ENCODE peak calls at places on chromosomes 4 and X, in six cellular contexts. F is stimulated activated naive CD4-positive, alpha-beta T cell; O is GF-D8; S is activated naive CD4-positive, alpha-beta T cell treated with Interleukin-2 at 50 U/mL for 16 hours; I is GM12891; X is Peyer's patch. V is an unnamed sample.

GRCh38 chrX:45711231-45711630 is 510.6 kb upstream of the DIPK2B start:
- DNase-seq in F (no peak), X (no peak), I (no peak), S (no peak), O (no peak), V (no peak)

GRCh38 chr4:37388672-37389368 is 144.3 kb downstream of the NWD2 start:
- DNase-seq in F (no peak), S (no peak), X (no peak), O (peak; percentile 32), I (no peak), V (no peak)

GRCh38 chr4:176387571-176387970 is 67.8 kb downstream of the SPCS3 start:
- DNase-seq in F (no peak), S (no peak), O (no peak), I (no peak), X (no peak), V (no peak)

GRCh38 chrX:145820825-145821224 is 3.2 kb downstream of the SLITRK2 start:
- DNase-seq in I (no peak), F (no peak), O (no peak), X (no peak), S (no peak), V (no peak)

GRCh38 chr4:80532674-80533333 is 197.3 kb downstream of the CFAP299 start:
- DNase-seq in F (no peak), X (no peak), O (no peak), S (no peak), I (no peak), V (no peak)

GRCh38 chr4:126647756-126648396 is 984.9 kb upstream of the INTU start:
- DNase-seq in F (no peak), S (no peak), X (no peak), O (no peak), I (no peak), V (no peak)

GRCh38 chr4:19583827-19584569 is 667.7 kb upstream of the SLIT2 start:
- DNase-seq in I (no peak), F (no peak), S (no peak), O (no peak), X (no peak), V (no peak)

GRCh38 chr4:79906306-79906705 is 166.7 kb downstream of the ANTXR2 start:
- DNase-seq in F (no peak), O (no peak), X (no peak), S (no peak), I (no peak), V (no peak)

GRCh38 chrX:7153231-7153630 is 5.3 kb upstream of the PUDP start:
- DNase-seq in O (no peak), F (no peak), S (no peak), X (no peak), I (no peak), V (no peak)

GRCh38 chr4:163404570-163404969 is 60.9 kb downstream of the NPY5R start:
- DNase-seq in X (no peak), F (no peak), I (no peak), S (no peak), O (no peak), V (no peak)

GRCh38 chr4:64625438-64625837 is 216.2 kb upstream of the TECRL start:
- DNase-seq in F (no peak), I (no peak), X (no peak), O (no peak), S (no peak), V (no peak)

GRCh38 chr4:110508827-110509446 is 33.0 kb downstream of the ENPEP start:
- DNase-seq in I (no peak), F (no peak), X (no peak), S (no peak), O (no peak), V (no peak)

GRCh38 chr4:7295201-7295916 is 103.0 kb downstream of the SORCS2 start:
- DNase-seq in I (no peak), O (no peak), S (no peak), F (no peak), X (no peak), V (no peak)

GRCh38 chr4:82491251-82491960 is 61.0 kb downstream of the ENOPH1 start:
- DNase-seq in F (no peak), I (no peak), S (no peak), X (no peak), O (no peak), V (no peak)

GRCh38 chrX:44223150-44223549 is 120.3 kb downstream of the EFHC2 start:
- DNase-seq in F (no peak), S (no peak), I (no peak), O (no peak), X (no peak), V (no peak)

GRCh38 chrX:110258552-110258951 is 59.3 kb downstream of the AMMECR1 start:
- DNase-seq in F (no peak), X (no peak), S (no peak), O (no peak), I (no peak), V (no peak)

GRCh38 chr4:12651876-12652275 is 832.3 kb downstream of the RAB28 start:
- DNase-seq in F (no peak), I (no peak), X (no peak), S (no peak), O (no peak), V (no peak)

GRCh38 chr4:108359130-108359709 is 190.5 kb upstream of the LEF1 start:
- DNase-seq in S (no peak), F (peak; percentile 43), O (no peak), I (no peak), X (peak; percentile 38), V (no peak)

GRCh38 chr4:1981251-1982055 is 27.3 kb downstream of the NELFA start:
- DNase-seq in F (no peak), O (no peak), S (no peak), I (no peak), X (no peak), V (no peak)

GRCh38 chrX:135086197-135086854 is 34.0 kb downstream of the ETDB start:
- DNase-seq in I (no peak), O (no peak), F (no peak), S (peak; percentile 29), X (no peak), V (no peak)

GRCh38 chr4:2948895-2949781 is 14.1 kb downstream of the NOP14 start:
- DNase-seq in I (no peak), F (no peak), S (peak; percentile 27), X (no peak), O (no peak), V (peak; percentile 46)

GRCh38 chrX:105527759-105528158 is 294.6 kb upstream of the NRK start:
- DNase-seq in O (no peak), F (no peak), S (no peak), X (no peak), I (no peak), V (no peak)

GRCh38 chr4:2837904-2838496 is 5.6 kb upstream of the ADD1 start:
- DNase-seq in I (no peak), X (peak; percentile 83), O (peak; percentile 66), F (peak; percentile 63), S (peak; percentile 69), V (no peak)

GRCh38 chr4:78222575-78223186 is 165.6 kb downstream of the FRAS1 start:
- DNase-seq in X (no peak), O (no peak), S (no peak), I (no peak), F (no peak), V (no peak)

GRCh38 chr4:166078956-166079355 is 205.9 kb downstream of the TLL1 start:
- DNase-seq in X (no peak), I (no peak), S (no peak), F (no peak), O (no peak), V (no peak)

GRCh38 chrX:19857131-19857530 is 30.3 kb downstream of the SH3KBP1 start:
- DNase-seq in I (no peak), O (no peak), S (no peak), X (peak; percentile 36), F (no peak), V (no peak)

GRCh38 chr4:118124977-118125376 is 90.7 kb downstream of the NDST3 start:
- DNase-seq in F (no peak), X (no peak), O (no peak), S (no peak), I (no peak), V (no peak)

GRCh38 chr4:16259531-16260246 is 33.4 kb upstream of the TAPT1 start:
- DNase-seq in X (no peak), O (no peak), S (peak; percentile 34), I (no peak), F (no peak), V (no peak)

GRCh38 chr4:17736484-17736883 is 44.9 kb downstream of the FAM184B start:
- DNase-seq in S (no peak), X (no peak), F (no peak), O (no peak), I (no peak), V (no peak)

GRCh38 chr4:119337010-119337409 is 15.1 kb upstream of the FABP2 start:
- DNase-seq in O (peak; percentile 76), I (no peak), F (no peak), S (no peak), X (no peak), V (no peak)